ENCODE peak calls at places on chromosomes 16 and 17, in six cellular contexts. S is OCI-LY7; F is heart right ventricle; L is prostate gland; I is lung; Y is CD4-positive, CD25-positive, alpha-beta regulatory T cell. A is an unnamed sample.
A peak's percentile ranks its signal among the peaks of the same experiment; 100 is the strongest.

GRCh38 chr17:48002920-48003685 is 32.2 kb downstream of the CDK5RAP3 start:
- DNase-seq in Y (no peak), F (no peak), I (no peak), S (no peak), L (no peak), A (no peak)

GRCh38 chr16:12896562-12896961 is 4.8 kb upstream of the SHISA9 start:
- DNase-seq in S (peak; percentile 69), L (no peak), Y (no peak), I (no peak), F (no peak), A (no peak)

GRCh38 chr17:44002141-44002848 is 2.1 kb upstream of the NAGS start:
- DNase-seq in Y (no peak), I (no peak), F (no peak), S (no peak), L (no peak), A (no peak)

GRCh38 chr16:67209565-67209964 is 10.6 kb downstream of the ELMO3 start:
- DNase-seq in F (no peak), L (no peak), I (no peak), Y (no peak), S (no peak), A (no peak)

GRCh38 chr17:32388613-32389459 is 38.9 kb downstream of the ZNF207 start:
- DNase-seq in S (no peak), Y (no peak), L (no peak), I (no peak), F (no peak), A (no peak)

GRCh38 chr17:79835470-79835899 is 3.8 kb downstream of the CBX4 start:
- DNase-seq in S (no peak), Y (no peak), F (no peak), L (no peak), I (no peak), A (no peak)

GRCh38 chr17:79706931-79707382 is 23.8 kb upstream of the ENPP7 start:
- DNase-seq in S (no peak), F (no peak), Y (no peak), I (no peak), L (no peak), A (no peak)

GRCh38 chr16:84883301-84883700 is 63.5 kb downstream of the CRISPLD2 start:
- DNase-seq in I (no peak), F (peak; percentile 25), L (no peak), S (no peak), Y (no peak), A (no peak)

GRCh38 chr17:19339341-19339815 is 23.1 kb downstream of the B9D1 start:
- DNase-seq in F (no peak), S (no peak), I (no peak), Y (no peak), L (no peak), A (peak; percentile 2)

GRCh38 chr16:22313876-22314470 is 16.8 kb downstream of the POLR3E start:
- DNase-seq in Y (no peak), I (no peak), S (no peak), F (no peak), L (no peak), A (peak; percentile 16)

GRCh38 chr16:14378131-14378551 is 251.9 kb downstream of the PARN start:
- DNase-seq in F (no peak), S (no peak), Y (no peak), L (no peak), I (no peak), A (no peak)

GRCh38 chr16:84643677-84644076 is 4.6 kb upstream of the KLHL36 start:
- DNase-seq in S (peak; percentile 89), L (no peak), F (no peak), I (no peak), Y (no peak), A (no peak)

GRCh38 chr17:64217249-64217652 is 45.8 kb downstream of the TEX2 start:
- DNase-seq in I (no peak), Y (no peak), L (no peak), F (no peak), S (no peak), A (no peak)

GRCh38 chr17:31581022-31581483 is 189.6 kb downstream of the RAB11FIP4 start:
- DNase-seq in S (no peak), L (peak; percentile 85), F (peak; percentile 79), I (peak; percentile 71), Y (no peak), A (peak; percentile 90)

GRCh38 chr16:53041196-53041977 is 11.3 kb downstream of the CHD9NB start:
- DNase-seq in S (no peak), F (peak; percentile 86), Y (no peak), L (peak; percentile 86), I (no peak), A (peak; percentile 53)

GRCh38 chr17:21194210-21194609 is 19.8 kb downstream of the TMEM11 start:
- DNase-seq in S (no peak), Y (no peak), F (peak; percentile 18), L (no peak), I (no peak), A (no peak)

GRCh38 chr17:75270218-75270965 is 639 bp downstream of the MIF4GD start:
- DNase-seq in Y (no peak), I (peak; percentile 67), F (peak; percentile 65), S (peak; percentile 84), L (peak; percentile 60), A (peak; percentile 66)

GRCh38 chr17:59327891-59328290 is 3.6 kb upstream of the YPEL2 start:
- DNase-seq in L (no peak), Y (no peak), F (no peak), S (no peak), I (no peak), A (no peak)

GRCh38 chr16:89565256-89565505 is 4.7 kb downstream of the RPL13 start:
- DNase-seq in L (no peak), S (no peak), Y (no peak), I (no peak), F (no peak), A (no peak)

DNA sequence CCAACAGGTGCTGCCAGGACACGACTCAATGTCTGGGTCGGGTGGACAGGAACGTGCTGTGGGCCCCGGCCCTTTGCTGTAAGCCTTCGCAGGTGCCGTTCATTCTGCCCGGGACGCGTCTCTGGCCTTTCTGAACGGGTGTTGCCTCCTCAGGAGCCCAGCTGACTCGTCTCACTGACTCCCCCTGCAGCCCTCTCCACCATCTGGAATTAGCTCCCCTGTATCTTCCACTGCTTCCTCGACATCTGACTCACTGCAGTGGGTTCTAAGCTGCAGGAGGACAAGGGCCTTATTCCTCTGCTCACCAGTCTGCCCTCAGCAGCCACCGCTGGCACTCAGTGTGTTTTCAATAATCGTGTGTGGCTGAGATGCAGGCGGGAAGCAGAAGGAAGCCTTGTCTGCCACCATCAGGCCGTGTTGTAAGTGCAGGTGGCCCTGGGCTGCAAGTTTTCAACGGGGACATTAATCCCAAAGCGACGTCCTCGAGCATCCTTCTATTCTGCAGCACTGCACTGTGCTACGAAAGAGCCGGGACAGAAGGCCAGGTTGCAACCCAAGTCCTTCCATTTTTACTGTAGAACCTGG is 256.2 kb downstream of the FOXL1 start:
- DNase-seq in S (no peak), F (no peak), Y (no peak), L (no peak), I (no peak), A (no peak)
- H3K27ac ChIP-seq in S (no peak overlapping the region), F (no peak overlapping the region), Y (no peak overlapping the region), L (no peak overlapping the region), I (no peak overlapping the region), A (no peak overlapping the region)

GRCh38 chr17:27354491-27355081 is 60.7 kb downstream of the WSB1 start:
- DNase-seq in L (no peak), I (no peak), Y (no peak), F (no peak), S (peak; percentile 43), A (no peak)
- H3K4me3 ChIP-seq in L (no peak overlapping the region), I (no peak overlapping the region), Y (peak overlapping the region; percentile 62), F (no peak overlapping the region), S (peak overlapping the region; percentile 84), A (peak overlapping the region; percentile 53)

DNA sequence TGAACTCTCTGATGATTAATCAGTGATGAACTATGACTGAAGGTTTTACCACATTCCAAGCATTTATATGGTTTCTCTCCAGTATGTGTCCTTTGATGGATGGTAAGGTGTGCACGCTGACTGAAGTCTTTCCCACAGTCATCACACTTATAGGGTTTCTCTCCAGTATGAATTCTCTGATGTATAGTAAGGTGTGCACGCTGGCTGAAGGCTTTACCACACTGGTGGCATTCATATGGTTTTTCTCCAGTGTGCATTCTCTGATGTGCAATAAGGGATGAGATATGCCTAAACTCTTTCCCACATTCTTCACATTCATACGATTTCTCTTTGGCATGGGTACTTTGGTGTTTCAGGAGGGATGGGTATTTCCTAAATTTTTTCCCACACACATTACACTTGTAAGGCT is 16.4 kb downstream of the ZNF287 start:
- DNase-seq in F (no peak), Y (no peak), L (no peak), I (no peak), S (no peak), A (no peak)
- H3K9me3 ChIP-seq in F (peaks cover 100% of the 10 kb centered on the region), Y (peaks cover 95% of the 10 kb centered on the region), L (no peaks in the 10 kb centered on the region), I (peaks cover 48% of the 10 kb centered on the region), S (peaks cover 55% of the 10 kb centered on the region), A (peaks cover 100% of the 10 kb centered on the region)

GRCh38 chr17:50834126-50834785 is 1.1 kb upstream of the WFIKKN2 start:
- DNase-seq in S (no peak), L (no peak), Y (no peak), I (no peak), F (no peak), A (no peak)
- H3K27ac ChIP-seq in S (no peak overlapping the region), L (no peak overlapping the region), Y (no peak overlapping the region), I (no peak overlapping the region), F (no peak overlapping the region), A (peak overlapping the region; percentile 40)

DNA sequence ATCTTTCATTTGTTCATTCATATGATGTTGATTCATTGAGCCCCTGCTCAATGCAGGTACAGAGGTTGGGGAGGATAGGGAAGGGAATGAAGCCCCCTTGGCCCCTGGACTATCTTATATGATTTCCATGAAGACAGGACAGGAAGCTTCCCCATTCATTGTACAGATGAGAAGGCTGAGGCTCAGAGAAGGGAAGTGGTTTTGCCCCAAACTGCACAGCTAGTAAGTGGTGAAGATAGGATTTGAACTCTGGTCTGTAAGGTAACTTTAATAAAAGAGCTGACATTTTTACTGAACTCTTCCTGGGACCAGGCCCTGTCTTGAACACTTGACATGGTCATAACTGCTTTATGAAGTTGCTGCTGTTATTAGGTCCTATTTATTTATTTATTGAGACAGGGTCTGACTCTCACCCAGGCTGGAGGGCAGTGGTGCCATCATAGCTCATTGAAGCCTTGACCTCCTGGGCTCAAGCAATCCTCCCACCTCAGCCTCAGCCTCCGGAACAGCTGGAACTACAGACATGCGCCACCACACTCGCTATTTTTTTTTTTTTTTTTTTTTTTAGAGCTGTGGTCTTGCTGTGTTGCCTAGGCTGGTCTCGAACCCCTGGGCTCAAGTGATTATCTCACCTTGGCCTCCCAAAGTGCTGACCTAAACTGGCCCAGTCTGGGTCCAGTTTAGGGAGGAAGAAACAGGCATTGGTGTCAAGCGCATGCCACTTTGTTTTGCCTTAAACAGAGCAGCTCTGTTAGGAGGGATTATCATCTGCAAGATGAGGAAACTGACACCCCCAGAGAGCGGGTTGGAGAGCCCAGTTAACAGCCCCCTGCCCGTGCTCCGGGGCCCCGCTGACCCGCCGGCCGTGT is 5.0 kb downstream of the CTF1 start:
- DNase-seq in S (no peak), I (no peak), Y (no peak), L (no peak), F (no peak), A (no peak)
- H3K4me3 ChIP-seq in S (no peak overlapping the region), I (peak overlapping the region; percentile 62), Y (peak overlapping the region; percentile 72), L (peak overlapping the region; percentile 50), F (no peak overlapping the region), A (peak overlapping the region; percentile 59)

GRCh38 chr17:56929362-56929969 is 15.6 kb upstream of the TRIM25 start:
- DNase-seq in Y (no peak), L (no peak), F (no peak), I (no peak), S (peak; percentile 57), A (no peak)
- H3K9me3 ChIP-seq in Y (peaks cover 19% of the 10 kb centered on the region), L (no peaks in the 10 kb centered on the region), F (peaks cover 24% of the 10 kb centered on the region), I (no peaks in the 10 kb centered on the region), S (peaks cover 28% of the 10 kb centered on the region), A (peaks cover 13% of the 10 kb centered on the region)

A was measured in stomach.